ENCODE peak calls at places on chromosomes 16 and 17, in six cellular contexts. One of them, this sample, is unnamed.

GRCh38 chr16:57539072-57539796 is 2.9 kb upstream of the CCDC102A start:
- DNase-seq in KBM-7: peak
- DNase-seq in GM23248: no peak
- DNase-seq in NCI-H510A treated with DMSO at 0.1 percent for 48 hours: no peak
- DNase-seq in KG1: no peak
- DNase-seq in HCEC 1CT: no peak
- DNase-seq in this sample: peak

GRCh38 chr17:10741416-10742140 is 11.8 kb upstream of the TMEM220 start:
- DNase-seq in KBM-7: no peak
- DNase-seq in GM23248: no peak
- DNase-seq in NCI-H510A treated with DMSO at 0.1 percent for 48 hours: no peak
- DNase-seq in KG1: no peak
- DNase-seq in HCEC 1CT: no peak
- DNase-seq in this sample: no peak

GRCh38 chr16:88312732-88313131 is 70.0 kb upstream of the ZNF469 start:
- DNase-seq in KBM-7: no peak
- DNase-seq in GM23248: no peak
- DNase-seq in NCI-H510A treated with DMSO at 0.1 percent for 48 hours: no peak
- DNase-seq in KG1: no peak
- DNase-seq in HCEC 1CT: no peak
- DNase-seq in this sample: no peak

GRCh38 chr16:68062910-68063393 is 22.2 kb upstream of the NFATC3 start:
- DNase-seq in KBM-7: no peak
- DNase-seq in GM23248: no peak
- DNase-seq in NCI-H510A treated with DMSO at 0.1 percent for 48 hours: no peak
- DNase-seq in KG1: no peak
- DNase-seq in HCEC 1CT: no peak
- DNase-seq in this sample: no peak

GRCh38 chr17:78289802-78290363 is 58.5 kb downstream of the TMEM235 start:
- DNase-seq in KBM-7: peak
- DNase-seq in GM23248: peak
- DNase-seq in NCI-H510A treated with DMSO at 0.1 percent for 48 hours: peak
- DNase-seq in KG1: peak
- DNase-seq in HCEC 1CT: peak
- DNase-seq in this sample: peak

GRCh38 chr16:48556913-48557351 is 53.0 kb downstream of the N4BP1 start:
- DNase-seq in KBM-7: no peak
- DNase-seq in GM23248: peak
- DNase-seq in NCI-H510A treated with DMSO at 0.1 percent for 48 hours: no peak
- DNase-seq in KG1: no peak
- DNase-seq in HCEC 1CT: peak
- DNase-seq in this sample: no peak

GRCh38 chr17:47703191-47703591 is 9.2 kb downstream of the TBKBP1 start:
- DNase-seq in KBM-7: peak
- DNase-seq in GM23248: no peak
- DNase-seq in NCI-H510A treated with DMSO at 0.1 percent for 48 hours: no peak
- DNase-seq in KG1: no peak
- DNase-seq in HCEC 1CT: no peak
- DNase-seq in this sample: peak

GRCh38 chr17:7652659-7653343 is 2.1 kb downstream of the ATP1B2 start:
- DNase-seq in KBM-7: no peak
- DNase-seq in GM23248: no peak
- DNase-seq in NCI-H510A treated with DMSO at 0.1 percent for 48 hours: no peak
- DNase-seq in KG1: no peak
- DNase-seq in HCEC 1CT: no peak
- DNase-seq in this sample: no peak

GRCh38 chr17:44906010-44906646 is 6.9 kb upstream of the EFTUD2 start:
- DNase-seq in KBM-7: peak
- DNase-seq in GM23248: peak
- DNase-seq in NCI-H510A treated with DMSO at 0.1 percent for 48 hours: no peak
- DNase-seq in KG1: no peak
- DNase-seq in HCEC 1CT: peak
- DNase-seq in this sample: no peak

GRCh38 chr17:79615926-79616325 is 5.1 kb upstream of the RBFOX3 start:
- DNase-seq in KBM-7: no peak
- DNase-seq in GM23248: no peak
- DNase-seq in NCI-H510A treated with DMSO at 0.1 percent for 48 hours: no peak
- DNase-seq in KG1: no peak
- DNase-seq in HCEC 1CT: no peak
- DNase-seq in this sample: no peak

GRCh38 chr17:55965051-55965450 is 188.2 kb upstream of the ANKFN1 start:
- DNase-seq in KBM-7: no peak
- DNase-seq in GM23248: no peak
- DNase-seq in NCI-H510A treated with DMSO at 0.1 percent for 48 hours: no peak
- DNase-seq in KG1: no peak
- DNase-seq in HCEC 1CT: no peak
- DNase-seq in this sample: no peak

GRCh38 chr17:44972953-44973352 is 4.8 kb upstream of the C1QL1 start:
- DNase-seq in KBM-7: no peak
- DNase-seq in GM23248: peak
- DNase-seq in NCI-H510A treated with DMSO at 0.1 percent for 48 hours: no peak
- DNase-seq in KG1: no peak
- DNase-seq in HCEC 1CT: peak
- DNase-seq in this sample: no peak

GRCh38 chr17:31074772-31075538 is 19.8 kb upstream of the NF1 start:
- DNase-seq in KBM-7: no peak
- DNase-seq in GM23248: peak
- DNase-seq in NCI-H510A treated with DMSO at 0.1 percent for 48 hours: no peak
- DNase-seq in KG1: no peak
- DNase-seq in HCEC 1CT: no peak
- DNase-seq in this sample: no peak

GRCh38 chr17:32516940-32517711 is 30.3 kb downstream of the CDK5R1 start:
- DNase-seq in KBM-7: no peak
- DNase-seq in GM23248: no peak
- DNase-seq in NCI-H510A treated with DMSO at 0.1 percent for 48 hours: peak
- DNase-seq in KG1: no peak
- DNase-seq in HCEC 1CT: no peak
- DNase-seq in this sample: no peak

GRCh38 chr17:64129515-64129764 is 504 bp downstream of the ERN1 start:
- DNase-seq in KBM-7: peak
- DNase-seq in GM23248: no peak
- DNase-seq in NCI-H510A treated with DMSO at 0.1 percent for 48 hours: no peak
- DNase-seq in KG1: no peak
- DNase-seq in HCEC 1CT: no peak
- DNase-seq in this sample: peak

GRCh38 chr16:75402174-75402820 is 31.0 kb downstream of the CFDP1 start:
- DNase-seq in KBM-7: no peak
- DNase-seq in GM23248: peak
- DNase-seq in NCI-H510A treated with DMSO at 0.1 percent for 48 hours: no peak
- DNase-seq in KG1: no peak
- DNase-seq in HCEC 1CT: peak
- DNase-seq in this sample: no peak

GRCh38 chr17:2049333-2050245 is 5.3 kb upstream of the HIC1 start:
- DNase-seq in KBM-7: peak
- DNase-seq in GM23248: peak
- DNase-seq in NCI-H510A treated with DMSO at 0.1 percent for 48 hours: peak
- DNase-seq in KG1: no peak
- DNase-seq in HCEC 1CT: peak
- DNase-seq in this sample: peak

GRCh38 chr16:15613676-15614075 is 29.3 kb downstream of the MARF1 start:
- DNase-seq in KBM-7: no peak
- DNase-seq in GM23248: no peak
- DNase-seq in NCI-H510A treated with DMSO at 0.1 percent for 48 hours: no peak
- DNase-seq in KG1: no peak
- DNase-seq in HCEC 1CT: no peak
- DNase-seq in this sample: no peak

GRCh38 chr17:7845359-7846062 is 9.4 kb upstream of the TMEM88 start:
- DNase-seq in KBM-7: no peak
- DNase-seq in GM23248: no peak
- DNase-seq in NCI-H510A treated with DMSO at 0.1 percent for 48 hours: no peak
- DNase-seq in KG1: no peak
- DNase-seq in HCEC 1CT: no peak
- DNase-seq in this sample: no peak

GRCh38 chr16:85376292-85377095 is 236.6 kb upstream of the GSE1 start:
- DNase-seq in KBM-7: no peak
- DNase-seq in GM23248: peak
- DNase-seq in NCI-H510A treated with DMSO at 0.1 percent for 48 hours: no peak
- DNase-seq in KG1: no peak
- DNase-seq in HCEC 1CT: no peak
- DNase-seq in this sample: no peak

GRCh38 chr16:518858-519257 is 8.7 kb upstream of the CAPN15 start:
- DNase-seq in KBM-7: no peak
- DNase-seq in GM23248: no peak
- DNase-seq in NCI-H510A treated with DMSO at 0.1 percent for 48 hours: no peak
- DNase-seq in KG1: no peak
- DNase-seq in HCEC 1CT: no peak
- DNase-seq in this sample: no peak

GRCh38 chr17:36591434-36592315 is at the start of gene DHRS11:
- DNase-seq in KBM-7: peak
- DNase-seq in GM23248: peak
- DNase-seq in NCI-H510A treated with DMSO at 0.1 percent for 48 hours: peak
- DNase-seq in KG1: peak
- DNase-seq in HCEC 1CT: peak
- DNase-seq in this sample: peak

GRCh38 chr16:28537076-28537475 is 1.7 kb downstream of the NUPR1 start:
- DNase-seq in KBM-7: no peak
- DNase-seq in GM23248: no peak
- DNase-seq in NCI-H510A treated with DMSO at 0.1 percent for 48 hours: no peak
- DNase-seq in KG1: no peak
- DNase-seq in HCEC 1CT: no peak
- DNase-seq in this sample: no peak

GRCh38 chr17:74699236-74699635 is 13.5 kb downstream of the CD300LF start:
- DNase-seq in KBM-7: no peak
- DNase-seq in GM23248: no peak
- DNase-seq in NCI-H510A treated with DMSO at 0.1 percent for 48 hours: no peak
- DNase-seq in KG1: no peak
- DNase-seq in HCEC 1CT: no peak
- DNase-seq in this sample: no peak

GRCh38 chr16:11497851-11498289 is 88.8 kb downstream of the LITAF start:
- DNase-seq in KBM-7: peak
- DNase-seq in GM23248: peak
- DNase-seq in NCI-H510A treated with DMSO at 0.1 percent for 48 hours: peak
- DNase-seq in KG1: peak
- DNase-seq in HCEC 1CT: peak
- DNase-seq in this sample: no peak

GRCh38 chr17:41785876-41786226 is 660 bp downstream of the JUP start:
- DNase-seq in KBM-7: peak
- DNase-seq in GM23248: peak
- DNase-seq in NCI-H510A treated with DMSO at 0.1 percent for 48 hours: peak
- DNase-seq in KG1: no peak
- DNase-seq in HCEC 1CT: no peak
- DNase-seq in this sample: no peak

GRCh38 chr17:10286324-10286723 is 86.5 kb downstream of the MYH13 start:
- DNase-seq in KBM-7: no peak
- DNase-seq in GM23248: peak
- DNase-seq in NCI-H510A treated with DMSO at 0.1 percent for 48 hours: no peak
- DNase-seq in KG1: no peak
- DNase-seq in HCEC 1CT: no peak
- DNase-seq in this sample: no peak